ENCODE peak calls at places on chromosomes 3 and 15, in six cellular contexts. R, U, Q, T, C and N are unnamed samples.

GRCh38 chr3:129195731-129196256 is 12.1 kb upstream of the CNBP start:
- DNase-seq in R (no peak), U (peak; percentile 83), Q (no peak), T (no peak), C (no peak), N (no peak)

GRCh38 chr3:58578873-58579272 is 1.7 kb upstream of the FAM107A start:
- DNase-seq in R (no peak), U (no peak), Q (no peak), T (no peak), C (no peak), N (no peak)

GRCh38 chr3:131107637-131108433 is 81.2 kb downstream of the NEK11 start:
- DNase-seq in R (no peak), U (peak; percentile 78), Q (no peak), T (no peak), C (no peak), N (no peak)

GRCh38 chr3:196969001-196969659 is 497 bp upstream of the PIGZ start:
- DNase-seq in R (no peak), U (peak; percentile 19), Q (no peak), T (peak; percentile 79), C (no peak), N (peak; percentile 54)

GRCh38 chr3:193730498-193730897 is 137.5 kb downstream of the OPA1 start:
- DNase-seq in R (no peak), U (no peak), Q (no peak), T (no peak), C (no peak), N (no peak)

GRCh38 chr15:35713733-35714132 is 167.8 kb upstream of the DPH6 start:
- DNase-seq in R (no peak), U (peak; percentile 93), Q (peak; percentile 47), T (no peak), C (no peak), N (no peak)

GRCh38 chr3:126954141-126954845 is 28.6 kb upstream of the PLXNA1 start:
- DNase-seq in R (no peak), U (no peak), Q (no peak), T (no peak), C (no peak), N (no peak)

GRCh38 chr3:115792206-115792955 is 169.1 kb downstream of the GAP43 start:
- DNase-seq in R (no peak), U (peak; percentile 86), Q (no peak), T (no peak), C (no peak), N (peak; percentile 14)

GRCh38 chr3:111715911-111716523 is 120.9 kb upstream of the ZBED2 start:
- DNase-seq in R (no peak), U (peak; percentile 87), Q (peak; percentile 42), T (peak; percentile 53), C (no peak), N (peak; percentile 34)

GRCh38 chr3:183825380-183826161 is at the start of gene MAP6D1:
- DNase-seq in R (peak; percentile 82), U (peak; percentile 54), Q (peak; percentile 83), T (peak; percentile 96), C (no peak), N (peak; percentile 20)

GRCh38 chr3:178275793-178276192 is 260.4 kb upstream of the KCNMB2 start:
- DNase-seq in R (no peak), U (peak; percentile 7), Q (no peak), T (no peak), C (no peak), N (no peak)

GRCh38 chr3:38731522-38731921 is 82.0 kb upstream of the SCN5A start:
- DNase-seq in R (no peak), U (no peak), Q (no peak), T (no peak), C (no peak), N (no peak)

GRCh38 chr3:148763921-148764320 is 63.7 kb upstream of the CPB1 start:
- DNase-seq in R (no peak), U (no peak), Q (no peak), T (no peak), C (no peak), N (no peak)

GRCh38 chr15:81002254-81003022 is 1.7 kb downstream of the TLNRD1 start:
- DNase-seq in R (peak; percentile 63), U (no peak), Q (peak; percentile 50), T (no peak), C (no peak), N (no peak)

GRCh38 chr3:52029535-52029934 is 26.8 kb downstream of the DUSP7 start:
- DNase-seq in R (no peak), U (no peak), Q (no peak), T (no peak), C (no peak), N (no peak)

GRCh38 chr3:191963182-191963581 is 502.2 kb downstream of the PYDC2 start:
- DNase-seq in R (peak; percentile 52), U (peak; percentile 23), Q (peak; percentile 98), T (no peak), C (no peak), N (no peak)

GRCh38 chr15:45641374-45641778 is 6.5 kb downstream of the SQOR start:
- DNase-seq in R (no peak), U (peak; percentile 90), Q (no peak), T (no peak), C (no peak), N (no peak)

GRCh38 chr3:177333535-177334495 is 136.5 kb upstream of the TBL1XR1 start:
- DNase-seq in R (no peak), U (no peak), Q (no peak), T (no peak), C (no peak), N (no peak)

GRCh38 chr3:144394052-144394451 is 422.4 kb downstream of the DIPK2A start:
- DNase-seq in R (no peak), U (peak; percentile 68), Q (no peak), T (no peak), C (no peak), N (no peak)

GRCh38 chr15:68305420-68305871 is 27.9 kb downstream of the FEM1B start:
- DNase-seq in R (peak; percentile 43), U (no peak), Q (peak; percentile 78), T (no peak), C (no peak), N (no peak)

GRCh38 chr15:72339777-72340177 is 19.8 kb upstream of the CELF6 start:
- DNase-seq in R (no peak), U (peak; percentile 73), Q (no peak), T (peak; percentile 62), C (no peak), N (no peak)

GRCh38 chr3:47042231-47042791 is 62.8 kb downstream of the NBEAL2 start:
- DNase-seq in R (no peak), U (no peak), Q (no peak), T (no peak), C (no peak), N (no peak)

GRCh38 chr15:44340410-44340809 is 51.9 kb downstream of the GOLM2 start:
- DNase-seq in R (no peak), U (peak; percentile 95), Q (peak; percentile 42), T (no peak), C (no peak), N (no peak)

GRCh38 chr15:77895742-77896141 is 181.8 kb downstream of the TBC1D2B start:
- DNase-seq in R (no peak), U (no peak), Q (no peak), T (no peak), C (no peak), N (no peak)

GRCh38 chr15:66860844-66861243 is 158.8 kb downstream of the SMAD6 start:
- DNase-seq in R (peak; percentile 14), U (no peak), Q (no peak), T (no peak), C (no peak), N (no peak)

GRCh38 chr3:112647122-112647521 is 6.2 kb upstream of the CCDC80 start:
- DNase-seq in R (peak; percentile 43), U (peak; percentile 91), Q (peak; percentile 98), T (no peak), C (no peak), N (no peak)

GRCh38 chr15:45099549-45100165 is 14.3 kb downstream of the DUOX2 start:
- DNase-seq in R (no peak), U (no peak), Q (no peak), T (no peak), C (no peak), N (no peak)

GRCh38 chr3:58340594-58341244 is 8.0 kb downstream of the PXK start:
- DNase-seq in R (no peak), U (no peak), Q (no peak), T (no peak), C (no peak), N (no peak)

GRCh38 chr3:188026191-188026968 is 127.6 kb upstream of the LPP start:
- DNase-seq in R (no peak), U (no peak), Q (no peak), T (no peak), C (no peak), N (no peak)

GRCh38 chr3:194489736-194490612 is 3.2 kb upstream of the ATP13A3 start:
- DNase-seq in R (no peak), U (peak; percentile 17), Q (no peak), T (no peak), C (no peak), N (no peak)

GRCh38 chr3:46276497-46277099 is 34.3 kb downstream of the CCR3 start:
- DNase-seq in R (peak; percentile 73), U (peak; percentile 65), Q (peak; percentile 65), T (peak; percentile 27), C (no peak), N (peak; percentile 63)

GRCh38 chr3:157160652-157161480 is 919 bp upstream of the CCNL1 start:
- DNase-seq in R (peak; percentile 55), U (peak; percentile 87), Q (peak; percentile 68), T (peak; percentile 73), C (no peak), N (peak; percentile 62)

GRCh38 chr3:38829404-38829803 is 13.4 kb upstream of the SCN10A start:
- DNase-seq in R (no peak), U (peak; percentile 70), Q (no peak), T (peak; percentile 14), C (no peak), N (no peak)

GRCh38 chr3:102883515-102883914 is 448.7 kb downstream of the ZPLD1 start:
- DNase-seq in R (no peak), U (no peak), Q (no peak), T (no peak), C (no peak), N (no peak)

GRCh38 chr3:21540265-21540664 is 210.7 kb downstream of the ZNF385D start:
- DNase-seq in R (no peak), U (no peak), Q (no peak), T (no peak), C (no peak), N (no peak)

GRCh38 chr3:170360476-170360875 is 3.0 kb downstream of the SKIL start:
- DNase-seq in R (no peak), U (no peak), Q (peak; percentile 49), T (no peak), C (no peak), N (no peak)
- H3K4me1 ChIP-seq in R (peaks cover 4% of the 10 kb centered on the region), U (peaks cover 48% of the 10 kb centered on the region), Q (peaks cover 4% of the 10 kb centered on the region), T (peaks cover 28% of the 10 kb centered on the region), C (peaks cover 12% of the 10 kb centered on the region), N (peaks cover 52% of the 10 kb centered on the region)

GRCh38 chr15:92395557-92395956 is 1.9 kb downstream of the ST8SIA2 start:
- DNase-seq in R (no peak), U (no peak), Q (no peak), T (no peak), C (no peak), N (no peak)
- H3K79me2 ChIP-seq in R (no peaks in the 10 kb centered on the region), U (no peaks in the 10 kb centered on the region), Q (no peaks in the 10 kb centered on the region), T (no peaks in the 10 kb centered on the region), C (no peaks in the 10 kb centered on the region), N (no peaks in the 10 kb centered on the region)

GRCh38 chr3:12960497-12960896 is 112.7 kb downstream of the IQSEC1 start:
- DNase-seq in R (no peak), U (no peak), Q (no peak), T (no peak), C (no peak), N (no peak)
- H3K4me1 ChIP-seq in R (peaks cover 4% of the 10 kb centered on the region), U (peaks cover 10% of the 10 kb centered on the region), Q (peaks cover 10% of the 10 kb centered on the region), T (peaks cover 65% of the 10 kb centered on the region), C (peaks cover 49% of the 10 kb centered on the region), N (peaks cover 7% of the 10 kb centered on the region)

GRCh38 chr15:64060716-64061115 is 14.4 kb upstream of the DAPK2 start:
- DNase-seq in R (no peak), U (no peak), Q (no peak), T (no peak), C (no peak), N (no peak)
- H3K79me2 ChIP-seq in R (no peaks in the 10 kb centered on the region), U (no peaks in the 10 kb centered on the region), Q (no peaks in the 10 kb centered on the region), T (no peaks in the 10 kb centered on the region), C (no peaks in the 10 kb centered on the region), N (no peaks in the 10 kb centered on the region)